ENCODE peak calls at places on chromosomes 5 and 9, in nine cellular contexts. Z, D, B, Y, R, S, I, O and G are unnamed samples.

GRCh38 chr5:143506881-143507552 is 103.5 kb upstream of the NR3C1 start:
- DNase-seq in Z (peak; percentile 84), D (no peak), B (no peak), Y (no peak), R (no peak), S (no peak), I (no peak), O (peak; percentile 95), G (no peak)

GRCh38 chr5:172144291-172144815 is 43.7 kb downstream of the STK10 start:
- DNase-seq in Z (no peak), D (no peak), B (no peak), Y (no peak), R (peak; percentile 60), S (no peak), I (peak; percentile 49), O (peak; percentile 41), G (peak; percentile 29)

GRCh38 chr5:95440825-95441224 is 49.7 kb downstream of the FAM81B start:
- DNase-seq in Z (no peak), D (no peak), B (no peak), Y (no peak), R (no peak), S (no peak), I (no peak), O (no peak), G (no peak)

GRCh38 chr5:7856855-7857254 is 5.9 kb upstream of the CFAP90 start:
- DNase-seq in Z (no peak), D (no peak), B (no peak), Y (no peak), R (peak; percentile 27), S (peak; percentile 56), I (no peak), O (peak; percentile 28), G (peak; percentile 35)

GRCh38 chr5:113042491-113043243 is 66.1 kb downstream of the DCP2 start:
- DNase-seq in Z (no peak), D (no peak), B (no peak), Y (no peak), R (no peak), S (no peak), I (no peak), O (no peak), G (no peak)

GRCh38 chr9:33166263-33167083 is 663 bp downstream of the B4GALT1 start:
- DNase-seq in Z (no peak), D (no peak), B (no peak), Y (peak; percentile 52), R (no peak), S (no peak), I (peak; percentile 62), O (no peak), G (peak; percentile 39)

GRCh38 chr5:150464554-150465012 is 15.0 kb upstream of the RPS14 start:
- DNase-seq in Z (no peak), D (peak; percentile 79), B (no peak), Y (no peak), R (no peak), S (no peak), I (no peak), O (no peak), G (no peak)

GRCh38 chr9:134631881-134632280 is 9.7 kb upstream of the COL5A1 start:
- DNase-seq in Z (no peak), D (peak; percentile 4), B (no peak), Y (no peak), R (no peak), S (peak; percentile 2), I (no peak), O (no peak), G (no peak)

GRCh38 chr5:150661821-150662596 is 958 bp downstream of the MYOZ3 start:
- DNase-seq in Z (no peak), D (no peak), B (no peak), Y (no peak), R (no peak), S (no peak), I (no peak), O (no peak), G (no peak)

GRCh38 chr5:178793156-178793555 is 62.7 kb upstream of the ZNF354A start:
- DNase-seq in Z (no peak), D (no peak), B (no peak), Y (no peak), R (no peak), S (peak; percentile 89), I (peak; percentile 37), O (no peak), G (no peak)

GRCh38 chr9:113955076-113955752 is 79.1 kb downstream of the ZNF618 start:
- DNase-seq in Z (peak; percentile 57), D (no peak), B (no peak), Y (no peak), R (no peak), S (no peak), I (no peak), O (peak; percentile 81), G (no peak)

GRCh38 chr9:128114326-128115186 is 13.0 kb downstream of the PTGES2 start:
- DNase-seq in Z (no peak), D (peak; percentile 33), B (no peak), Y (no peak), R (no peak), S (no peak), I (no peak), O (no peak), G (no peak)

GRCh38 chr9:12813960-12814876 is 39.4 kb downstream of the LURAP1L start:
- DNase-seq in Z (peak; percentile 98), D (peak; percentile 22), B (no peak), Y (peak; percentile 25), R (no peak), S (no peak), I (peak; percentile 61), O (peak; percentile 100), G (peak; percentile 53)

GRCh38 chr9:127943746-127944145 is 6.1 kb upstream of the DPM2 start:
- DNase-seq in Z (no peak), D (peak; percentile 87), B (peak; percentile 70), Y (peak; percentile 64), R (peak; percentile 86), S (peak; percentile 96), I (peak; percentile 89), O (peak; percentile 73), G (peak; percentile 85)

GRCh38 chr5:104456122-104456521 is 893.5 kb upstream of the NUDT12 start:
- DNase-seq in Z (no peak), D (no peak), B (no peak), Y (no peak), R (no peak), S (no peak), I (no peak), O (no peak), G (no peak)

GRCh38 chr5:63919763-63920478 is 42.3 kb downstream of the HTR1A start:
- DNase-seq in Z (no peak), D (no peak), B (no peak), Y (no peak), R (no peak), S (no peak), I (no peak), O (no peak), G (no peak)

GRCh38 chr9:134296301-134297081 is 29.8 kb upstream of the RXRA start:
- DNase-seq in Z (no peak), D (no peak), B (no peak), Y (no peak), R (no peak), S (no peak), I (no peak), O (no peak), G (no peak)

GRCh38 chr9:101536351-101536750 is 2.7 kb downstream of the RNF20 start:
- DNase-seq in Z (no peak), D (no peak), B (no peak), Y (no peak), R (no peak), S (no peak), I (no peak), O (peak; percentile 48), G (no peak)

GRCh38 chr5:72380491-72381274 is 60.5 kb downstream of the PTCD2 start:
- DNase-seq in Z (no peak), D (no peak), B (no peak), Y (peak; percentile 29), R (peak; percentile 64), S (no peak), I (no peak), O (peak; percentile 42), G (peak; percentile 64)

GRCh38 chr9:137301086-137301947 is 754 bp downstream of the NRARP start:
- DNase-seq in Z (no peak), D (peak; percentile 70), B (no peak), Y (peak; percentile 73), R (no peak), S (peak; percentile 60), I (peak; percentile 32), O (peak; percentile 39), G (peak; percentile 58)
- TF ChIP-seq CTCF in Z (no peak), D (peak; percentile 27), B (no peak), Y (no peak), R (peak; percentile 47), S (no peak), I (no peak), O (peak; percentile 45), G (no peak)

DNA sequence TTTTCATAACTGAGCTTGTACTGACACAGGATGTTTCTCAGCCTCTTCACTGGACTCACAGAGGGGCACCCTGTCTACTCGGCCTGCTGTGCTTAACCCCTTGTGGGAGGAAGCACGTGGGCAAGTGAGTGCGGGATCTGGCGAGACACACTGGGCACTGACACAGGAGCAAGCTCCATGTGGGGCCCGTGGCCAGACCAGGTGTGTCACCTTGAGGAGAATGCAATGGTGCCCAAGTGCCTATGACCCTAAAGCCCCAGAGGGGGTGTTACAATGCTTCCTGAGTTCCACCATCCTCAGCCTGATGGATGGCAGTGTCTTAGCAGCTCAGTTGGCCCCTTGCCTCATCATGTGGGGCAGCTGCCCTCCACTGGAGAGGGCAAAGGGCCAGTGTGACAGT is 128.9 kb downstream of the ALDH1A1 start:
- DNase-seq in Z (no peak), D (no peak), B (no peak), Y (no peak), R (no peak), S (no peak), I (no peak), O (no peak), G (no peak)
- TF ChIP-seq CTCF in Z (no peak), D (no peak), B (no peak), Y (no peak), R (no peak), S (no peak), I (no peak), O (no peak), G (no peak)

GRCh38 chr5:153816870-153817269 is 221.8 kb downstream of the FAM114A2 start:
- DNase-seq in Z (no peak), D (no peak), B (no peak), Y (no peak), R (no peak), S (no peak), I (no peak), O (no peak), G (no peak)
- TF ChIP-seq CTCF in Z (no peak), D (no peak), B (no peak), Y (no peak), R (no peak), S (no peak), I (no peak), O (no peak), G (no peak)

DNA sequence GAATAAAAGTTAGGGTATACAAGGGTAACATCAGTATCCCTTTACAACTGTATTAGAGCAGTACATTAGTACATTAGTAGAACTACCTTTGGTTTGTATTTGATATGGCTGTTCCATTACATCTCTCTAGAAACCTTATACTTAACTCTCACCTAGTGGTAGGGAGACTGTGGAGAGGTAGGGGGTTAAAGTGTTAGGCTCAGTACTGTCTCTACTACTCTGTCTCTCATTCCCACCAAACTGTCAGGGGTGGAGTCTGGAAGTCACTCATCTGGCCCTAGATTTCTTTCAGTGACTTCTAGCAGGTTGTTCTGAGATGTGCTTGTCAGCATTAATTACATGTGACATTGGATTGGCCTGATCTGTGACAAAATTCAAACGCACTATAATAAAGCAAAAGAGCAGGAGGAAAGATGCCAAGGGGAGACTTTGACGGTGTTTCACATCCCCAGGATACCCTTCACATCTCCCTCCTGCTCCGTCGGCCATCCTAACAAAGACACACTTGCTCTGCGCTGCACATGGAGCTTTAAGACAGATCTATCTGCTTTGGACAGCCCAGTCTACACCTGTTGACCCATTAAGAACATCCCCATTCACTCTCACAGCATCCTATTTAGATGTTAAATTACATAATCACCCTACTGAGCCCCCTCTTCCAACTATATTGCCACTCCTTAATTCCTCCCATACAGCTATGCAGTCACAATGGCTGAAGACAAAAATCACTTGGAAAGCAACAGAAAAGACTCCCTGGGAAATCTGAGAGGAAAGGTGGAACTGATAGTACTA is 1043.0 kb upstream of the DMAC1 start:
- DNase-seq in Z (no peak), D (no peak), B (no peak), Y (no peak), R (no peak), S (no peak), I (no peak), O (no peak), G (no peak)
- TF ChIP-seq CTCF in Z (no peak), D (no peak), B (no peak), Y (no peak), R (no peak), S (no peak), I (no peak), O (no peak), G (no peak)